ENCODE peak calls at places on chromosomes 5 and 9, in eight cellular contexts. One of them, this sample, is unnamed. For H3K9me3, the result is how much of the 10 kb centered on the place peaks cover.

GRCh38 chr5:90184764-90185163 is 224.8 kb downstream of the CETN3 start:
- DNase-seq in heart right ventricle: no peak
- DNase-seq in SK-N-MC: no peak
- DNase-seq in Peyer's patch: no peak
- DNase-seq in neural progenitor cell: no peak
- DNase-seq in CD8-positive, alpha-beta memory T cell: no peak
- DNase-seq in mammary epithelial cell: no peak
- DNase-seq in CD4-positive, alpha-beta memory T cell: no peak
- DNase-seq in this sample: no peak

GRCh38 chr5:14190194-14191164 is 47.3 kb downstream of the TRIO start:
- DNase-seq in heart right ventricle: no peak
- DNase-seq in SK-N-MC: no peak
- DNase-seq in Peyer's patch: no peak
- DNase-seq in neural progenitor cell: no peak
- DNase-seq in CD8-positive, alpha-beta memory T cell: no peak
- DNase-seq in mammary epithelial cell: peak
- DNase-seq in CD4-positive, alpha-beta memory T cell: no peak
- DNase-seq in this sample: no peak

GRCh38 chr5:6489786-6490185 is 41.1 kb downstream of the UBE2QL1 start:
- DNase-seq in heart right ventricle: no peak
- DNase-seq in SK-N-MC: no peak
- DNase-seq in Peyer's patch: no peak
- DNase-seq in neural progenitor cell: no peak
- DNase-seq in CD8-positive, alpha-beta memory T cell: no peak
- DNase-seq in mammary epithelial cell: no peak
- DNase-seq in CD4-positive, alpha-beta memory T cell: no peak
- DNase-seq in this sample: no peak

GRCh38 chr5:177325868-177326381 is 14.2 kb upstream of the MXD3 start:
- DNase-seq in heart right ventricle: no peak
- DNase-seq in SK-N-MC: no peak
- DNase-seq in Peyer's patch: peak
- DNase-seq in neural progenitor cell: no peak
- DNase-seq in CD8-positive, alpha-beta memory T cell: no peak
- DNase-seq in mammary epithelial cell: no peak
- DNase-seq in CD4-positive, alpha-beta memory T cell: no peak
- DNase-seq in this sample: no peak

GRCh38 chr5:96146675-96147074 is 185.0 kb upstream of the ELL2 start:
- DNase-seq in heart right ventricle: no peak
- DNase-seq in SK-N-MC: no peak
- DNase-seq in Peyer's patch: no peak
- DNase-seq in neural progenitor cell: no peak
- DNase-seq in CD8-positive, alpha-beta memory T cell: no peak
- DNase-seq in mammary epithelial cell: peak
- DNase-seq in CD4-positive, alpha-beta memory T cell: no peak
- DNase-seq in this sample: no peak

GRCh38 chr9:68443560-68443959 is 87.1 kb downstream of the PGM5 start:
- DNase-seq in heart right ventricle: no peak
- DNase-seq in SK-N-MC: no peak
- DNase-seq in Peyer's patch: no peak
- DNase-seq in neural progenitor cell: no peak
- DNase-seq in CD8-positive, alpha-beta memory T cell: no peak
- DNase-seq in mammary epithelial cell: no peak
- DNase-seq in CD4-positive, alpha-beta memory T cell: no peak
- DNase-seq in this sample: no peak

GRCh38 chr5:102596951-102597350 is 98.2 kb upstream of the SLCO6A1 start:
- DNase-seq in heart right ventricle: no peak
- DNase-seq in SK-N-MC: no peak
- DNase-seq in Peyer's patch: no peak
- DNase-seq in neural progenitor cell: no peak
- DNase-seq in CD8-positive, alpha-beta memory T cell: no peak
- DNase-seq in mammary epithelial cell: peak
- DNase-seq in CD4-positive, alpha-beta memory T cell: no peak
- DNase-seq in this sample: no peak

GRCh38 chr9:133841167-133841812 is 103.1 kb upstream of the SARDH start:
- DNase-seq in heart right ventricle: no peak
- DNase-seq in SK-N-MC: no peak
- DNase-seq in Peyer's patch: no peak
- DNase-seq in neural progenitor cell: no peak
- DNase-seq in CD8-positive, alpha-beta memory T cell: no peak
- DNase-seq in mammary epithelial cell: no peak
- DNase-seq in CD4-positive, alpha-beta memory T cell: no peak
- DNase-seq in this sample: no peak

GRCh38 chr5:31049461-31049860 is 144.0 kb upstream of the CDH6 start:
- DNase-seq in heart right ventricle: no peak
- DNase-seq in SK-N-MC: no peak
- DNase-seq in Peyer's patch: no peak
- DNase-seq in neural progenitor cell: no peak
- DNase-seq in CD8-positive, alpha-beta memory T cell: no peak
- DNase-seq in mammary epithelial cell: no peak
- DNase-seq in CD4-positive, alpha-beta memory T cell: no peak
- DNase-seq in this sample: no peak

GRCh38 chr5:113068559-113068958 is 92.0 kb downstream of the DCP2 start:
- DNase-seq in heart right ventricle: no peak
- DNase-seq in SK-N-MC: no peak
- DNase-seq in Peyer's patch: no peak
- DNase-seq in neural progenitor cell: no peak
- DNase-seq in CD8-positive, alpha-beta memory T cell: no peak
- DNase-seq in mammary epithelial cell: no peak
- DNase-seq in CD4-positive, alpha-beta memory T cell: no peak
- DNase-seq in this sample: no peak

GRCh38 chr9:15352301-15352700 is 45.3 kb upstream of the TTC39B start:
- DNase-seq in heart right ventricle: no peak
- DNase-seq in SK-N-MC: no peak
- DNase-seq in Peyer's patch: no peak
- DNase-seq in neural progenitor cell: no peak
- DNase-seq in CD8-positive, alpha-beta memory T cell: no peak
- DNase-seq in mammary epithelial cell: no peak
- DNase-seq in CD4-positive, alpha-beta memory T cell: no peak
- DNase-seq in this sample: no peak

DNA sequence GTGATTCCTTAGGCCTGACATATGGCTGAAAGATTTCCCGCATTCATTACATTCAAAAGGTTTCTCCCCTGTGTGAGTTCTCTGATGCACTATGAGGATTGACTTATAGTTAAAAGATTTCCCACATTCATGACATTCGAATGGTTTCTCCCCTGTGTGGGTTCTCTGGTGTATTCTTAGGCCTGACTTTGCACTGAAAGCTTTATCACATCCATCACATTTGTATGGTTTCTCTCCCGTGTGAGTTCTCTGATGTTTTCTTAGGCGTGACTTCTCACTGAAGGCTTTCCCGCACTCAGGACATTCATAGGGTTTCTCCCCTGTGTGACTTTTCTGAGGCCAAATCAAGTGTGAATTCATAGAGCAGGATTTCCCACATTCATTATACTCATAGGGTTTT is 35.8 kb downstream of the ZNF782 start:
- DNase-seq in heart right ventricle: no peak
- DNase-seq in SK-N-MC: no peak
- DNase-seq in Peyer's patch: no peak
- DNase-seq in neural progenitor cell: no peak
- DNase-seq in CD8-positive, alpha-beta memory T cell: no peak
- DNase-seq in mammary epithelial cell: peak
- DNase-seq in CD4-positive, alpha-beta memory T cell: no peak
- DNase-seq in this sample: no peak
- H3K9me3 ChIP-seq in heart right ventricle: half or more
- H3K9me3 ChIP-seq in SK-N-MC: under half
- H3K9me3 ChIP-seq in Peyer's patch: under half
- H3K9me3 ChIP-seq in neural progenitor cell: half or more
- H3K9me3 ChIP-seq in CD8-positive, alpha-beta memory T cell: half or more
- H3K9me3 ChIP-seq in mammary epithelial cell: half or more
- H3K9me3 ChIP-seq in CD4-positive, alpha-beta memory T cell: under half
- H3K9me3 ChIP-seq in this sample: half or more

GRCh38 chr5:141298376-141298775 is 5.5 kb downstream of the SLC25A2 start:
- DNase-seq in heart right ventricle: no peak
- DNase-seq in SK-N-MC: no peak
- DNase-seq in Peyer's patch: no peak
- DNase-seq in neural progenitor cell: no peak
- DNase-seq in CD8-positive, alpha-beta memory T cell: no peak
- DNase-seq in mammary epithelial cell: no peak
- DNase-seq in CD4-positive, alpha-beta memory T cell: no peak
- DNase-seq in this sample: no peak
- H3K9me3 ChIP-seq in heart right ventricle: half or more
- H3K9me3 ChIP-seq in SK-N-MC: under half
- H3K9me3 ChIP-seq in Peyer's patch: under half
- H3K9me3 ChIP-seq in neural progenitor cell: under half
- H3K9me3 ChIP-seq in CD8-positive, alpha-beta memory T cell: under half
- H3K9me3 ChIP-seq in mammary epithelial cell: under half
- H3K9me3 ChIP-seq in CD4-positive, alpha-beta memory T cell: under half
- H3K9me3 ChIP-seq in this sample: under half

GRCh38 chr5:124207118-124207517 is 539.3 kb downstream of the ZNF608 start:
- DNase-seq in heart right ventricle: no peak
- DNase-seq in SK-N-MC: no peak
- DNase-seq in Peyer's patch: no peak
- DNase-seq in neural progenitor cell: no peak
- DNase-seq in CD8-positive, alpha-beta memory T cell: no peak
- DNase-seq in mammary epithelial cell: no peak
- DNase-seq in CD4-positive, alpha-beta memory T cell: no peak
- DNase-seq in this sample: no peak

GRCh38 chr5:124206540-124206939 is 539.9 kb downstream of the ZNF608 start:
- DNase-seq in heart right ventricle: no peak
- DNase-seq in SK-N-MC: no peak
- DNase-seq in Peyer's patch: no peak
- DNase-seq in neural progenitor cell: no peak
- DNase-seq in CD8-positive, alpha-beta memory T cell: no peak
- DNase-seq in mammary epithelial cell: no peak
- DNase-seq in CD4-positive, alpha-beta memory T cell: no peak
- DNase-seq in this sample: no peak

GRCh38 chr5:124199902-124200301 is 546.5 kb downstream of the ZNF608 start:
- DNase-seq in heart right ventricle: no peak
- DNase-seq in SK-N-MC: no peak
- DNase-seq in Peyer's patch: no peak
- DNase-seq in neural progenitor cell: no peak
- DNase-seq in CD8-positive, alpha-beta memory T cell: no peak
- DNase-seq in mammary epithelial cell: no peak
- DNase-seq in CD4-positive, alpha-beta memory T cell: no peak
- DNase-seq in this sample: no peak

GRCh38 chr5:124200381-124200780 is 546.1 kb downstream of the ZNF608 start:
- DNase-seq in heart right ventricle: no peak
- DNase-seq in SK-N-MC: no peak
- DNase-seq in Peyer's patch: no peak
- DNase-seq in neural progenitor cell: no peak
- DNase-seq in CD8-positive, alpha-beta memory T cell: no peak
- DNase-seq in mammary epithelial cell: no peak
- DNase-seq in CD4-positive, alpha-beta memory T cell: no peak
- DNase-seq in this sample: no peak

GRCh38 chr5:124203308-124203707 is 543.1 kb downstream of the ZNF608 start:
- DNase-seq in heart right ventricle: no peak
- DNase-seq in SK-N-MC: no peak
- DNase-seq in Peyer's patch: no peak
- DNase-seq in neural progenitor cell: no peak
- DNase-seq in CD8-positive, alpha-beta memory T cell: no peak
- DNase-seq in mammary epithelial cell: no peak
- DNase-seq in CD4-positive, alpha-beta memory T cell: no peak
- DNase-seq in this sample: no peak
- H3K9me3 ChIP-seq in heart right ventricle: under half
- H3K9me3 ChIP-seq in SK-N-MC: under half
- H3K9me3 ChIP-seq in Peyer's patch: under half
- H3K9me3 ChIP-seq in neural progenitor cell: under half
- H3K9me3 ChIP-seq in CD8-positive, alpha-beta memory T cell: under half
- H3K9me3 ChIP-seq in mammary epithelial cell: under half
- H3K9me3 ChIP-seq in CD4-positive, alpha-beta memory T cell: under half
- H3K9me3 ChIP-seq in this sample: under half

DNA sequence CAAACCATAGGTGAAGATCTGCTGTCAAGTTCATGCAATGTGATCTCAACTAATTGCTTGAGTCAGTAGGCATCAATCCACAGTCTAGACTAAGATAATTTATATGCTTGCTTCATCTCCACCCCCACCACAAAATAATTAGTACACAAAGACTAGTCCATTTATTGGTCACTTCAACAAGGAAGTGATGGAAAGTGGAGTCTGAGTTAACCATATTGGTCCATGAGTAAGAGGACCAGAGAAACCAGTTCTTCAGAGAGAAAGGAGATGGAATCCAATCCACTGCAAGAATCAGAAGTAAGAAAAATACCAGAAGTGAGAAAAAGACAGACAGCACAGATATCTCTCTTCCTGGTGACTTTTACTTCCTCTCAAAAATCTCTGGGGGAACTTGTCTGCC is 366.5 kb downstream of the CHSY3 start:
- DNase-seq in heart right ventricle: no peak
- DNase-seq in SK-N-MC: no peak
- DNase-seq in Peyer's patch: no peak
- DNase-seq in neural progenitor cell: no peak
- DNase-seq in CD8-positive, alpha-beta memory T cell: no peak
- DNase-seq in mammary epithelial cell: peak
- DNase-seq in CD4-positive, alpha-beta memory T cell: no peak
- DNase-seq in this sample: no peak
- H3K9me3 ChIP-seq in heart right ventricle: under half
- H3K9me3 ChIP-seq in SK-N-MC: under half
- H3K9me3 ChIP-seq in Peyer's patch: under half
- H3K9me3 ChIP-seq in neural progenitor cell: under half
- H3K9me3 ChIP-seq in CD8-positive, alpha-beta memory T cell: under half
- H3K9me3 ChIP-seq in mammary epithelial cell: under half
- H3K9me3 ChIP-seq in CD4-positive, alpha-beta memory T cell: under half
- H3K9me3 ChIP-seq in this sample: under half